ENCODE peak calls at places on chromosomes 3 and 15, in four cellular contexts. X, S, F and A are unnamed samples.

GRCh38 chr3:18237251-18238005 is 187.7 kb downstream of the SATB1 start:
- DNase-seq in S (no peak), F (no peak), X (peak), A (no peak)

GRCh38 chr15:32873292-32874114 is 155.7 kb downstream of the GREM1 start:
- DNase-seq in S (no peak), X (no peak), F (no peak), A (no peak)

GRCh38 chr3:67723863-67724262 is 69.5 kb upstream of the SUCLG2 start:
- DNase-seq in X (no peak), S (no peak), F (no peak), A (no peak)

GRCh38 chr3:153290278-153291015 is 128.4 kb downstream of the RAP2B start:
- DNase-seq in S (peak), F (no peak), X (no peak), A (no peak)

GRCh38 chr15:25811481-25811906 is 51.6 kb downstream of the ATP10A start:
- DNase-seq in X (no peak), S (no peak), F (no peak), A (no peak)

GRCh38 chr3:107307205-107307604 is 70.0 kb upstream of the CCDC54 start:
- DNase-seq in X (no peak), F (no peak), S (no peak), A (no peak)

GRCh38 chr3:31188112-31188511 is 293.7 kb upstream of the GADL1 start:
- DNase-seq in S (no peak), F (no peak), X (no peak), A (no peak)

GRCh38 chr15:67296684-67297083 is 42.1 kb downstream of the IQCH start:
- DNase-seq in X (no peak), F (no peak), S (no peak), A (no peak)

GRCh38 chr3:25831578-25831977 is 41.7 kb downstream of the OXSM start:
- DNase-seq in X (no peak), S (peak), F (no peak), A (no peak)
- TF ChIP-seq CTCF in X (peak), S (peak), F (no peak), A (peak)

DNA sequence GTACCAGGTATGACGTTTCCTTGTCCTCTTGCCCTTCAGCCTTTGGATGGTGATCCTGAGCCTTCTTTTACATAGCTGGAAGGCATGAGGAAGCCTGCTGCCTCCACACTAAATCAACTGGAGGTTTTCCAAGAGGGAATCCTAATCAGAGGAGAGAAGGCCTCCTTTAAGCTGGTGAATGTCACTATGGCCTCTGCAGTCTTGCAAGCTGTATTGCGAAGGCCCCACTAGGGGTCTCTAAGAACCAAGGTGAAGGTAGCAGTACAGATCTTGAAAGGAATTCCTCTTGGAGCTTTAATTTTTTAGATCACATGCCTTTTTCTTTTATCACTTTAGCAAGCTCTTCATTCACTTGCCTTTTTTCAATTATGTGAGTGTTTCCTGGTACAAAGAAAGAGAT is 119.2 kb downstream of the GHSR start:
- DNase-seq in X (no peak), S (no peak), F (no peak), A (no peak)
- TF ChIP-seq CTCF in X (no peak), S (no peak), F (no peak), A (peak)

GRCh38 chr3:39970982-39971381 is 161.6 kb downstream of the MYRIP start:
- DNase-seq in F (no peak), X (no peak), S (no peak), A (no peak)
- TF ChIP-seq CTCF in F (no peak), X (no peak), S (no peak), A (no peak)

GRCh38 chr15:51132384-51133139 is 37.9 kb upstream of the TNFAIP8L3 start:
- DNase-seq in S (peak), X (no peak), F (no peak), A (no peak)
- TF ChIP-seq CTCF in S (peak), X (peak), F (peak), A (peak)

DNA sequence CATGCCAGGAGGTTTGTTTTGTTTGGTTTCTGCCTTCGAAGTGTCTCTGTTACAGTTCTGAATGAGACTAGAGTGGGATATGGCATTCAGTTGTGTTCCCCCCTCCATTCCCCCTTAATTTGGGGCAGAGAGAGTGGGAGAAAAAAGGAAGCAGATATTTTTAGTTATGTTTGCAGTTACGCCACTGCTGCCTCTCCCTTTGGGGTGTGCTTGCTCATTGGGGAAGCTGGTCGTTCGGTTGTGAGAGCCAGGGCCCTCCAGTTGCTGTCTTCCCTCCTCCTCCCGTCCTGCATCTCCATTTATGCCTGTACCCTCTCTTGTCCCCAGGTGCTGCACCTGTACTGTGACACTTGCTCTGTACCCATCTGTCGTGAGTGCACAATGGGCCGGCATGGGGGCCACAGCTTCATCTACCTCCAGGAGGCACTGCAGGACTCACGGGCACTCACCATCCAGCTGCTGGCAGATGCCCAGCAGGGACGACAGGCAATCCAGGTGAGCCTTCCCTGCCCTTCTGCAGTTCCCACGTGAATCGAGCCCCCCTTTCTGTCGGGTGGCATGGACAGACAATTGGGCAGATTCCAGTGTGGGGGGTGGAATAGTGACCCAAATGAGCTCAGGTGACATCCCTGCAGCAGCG is 55.8 kb downstream of the TRIM71 start:
- DNase-seq in X (no peak), F (no peak), S (no peak), A (no peak)
- TF ChIP-seq CTCF in X (no peak), F (no peak), S (no peak), A (no peak)

GRCh38 chr3:127860223-127860622 is 37.9 kb upstream of the MGLL start:
- DNase-seq in S (no peak), F (no peak), X (no peak), A (no peak)

GRCh38 chr3:127867986-127868385 is 45.7 kb upstream of the MGLL start:
- DNase-seq in S (peak), F (no peak), X (no peak), A (no peak)

GRCh38 chr3:127867412-127867811 is 45.1 kb upstream of the MGLL start:
- DNase-seq in X (no peak), F (no peak), S (no peak), A (no peak)

DNA sequence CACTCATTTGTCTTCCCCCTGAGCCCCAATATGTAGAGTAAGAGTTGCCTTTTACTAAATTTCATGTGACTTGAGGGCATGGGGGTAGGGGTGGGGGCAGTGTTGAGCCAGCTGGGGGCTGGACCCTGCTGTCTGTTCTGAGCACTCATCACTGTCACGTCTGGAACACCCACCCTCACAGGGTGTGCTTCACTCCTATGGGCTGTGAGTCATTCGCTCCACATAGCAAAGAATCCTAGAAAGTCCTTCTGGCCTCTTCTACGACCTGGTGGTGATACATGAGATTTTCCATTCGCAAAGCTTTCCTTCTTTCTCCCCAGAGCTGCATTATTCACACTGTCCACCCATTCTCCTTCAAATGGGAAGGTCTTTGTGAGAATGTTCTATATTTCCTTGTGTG is 43.6 kb upstream of the MGLL start:
- DNase-seq in F (no peak), X (no peak), S (peak), A (no peak)
- TF ChIP-seq CTCF in F (no peak), X (no peak), S (peak), A (peak)